ENCODE peak calls at places on chromosomes 5 and 9, in ten cellular contexts. Y is activated CD8-positive, alpha-beta memory T cell treated with anti-CD3 and anti-CD28 coated beads for 24 hours; P is GM19239; I is astrocyte of the hippocampus; T is LoVo; C is naive thymus-derived CD8-positive, alpha-beta T cell; N is activated effector memory CD4-positive, alpha-beta T cell treated with anti-CD3 and anti-CD28 coated beads, Interleukin-2, amount 50 U/mL, for 16 hours; G is AG10803; V is fibroblast of the aortic adventitia; X is stimulated activated CD8-positive, alpha-beta memory T cell treated with anti-CD3 and anti-CD28 coated beads, Interleukin-4, amount 100 ng/mL, for 24 hours. Q is an unnamed sample.

GRCh38 chr9:112288029-112288428 is 45.4 kb downstream of the PTBP3 start:
- DNase-seq in I (peak; percentile 41), V (no peak), G (peak; percentile 5), N (no peak), T (no peak), P (no peak), C (no peak), Y (no peak), X (no peak), Q (no peak)

GRCh38 chr5:2332521-2332920 is 419.0 kb downstream of the IRX2 start:
- DNase-seq in G (no peak), T (no peak), X (no peak), N (no peak), C (no peak), V (no peak), I (no peak), P (no peak), Y (no peak), Q (no peak)

GRCh38 chr5:34017254-34017653 is 9.4 kb upstream of the AMACR start:
- DNase-seq in G (no peak), T (no peak), C (no peak), N (no peak), P (no peak), Y (no peak), V (no peak), X (no peak), I (no peak), Q (no peak)

GRCh38 chr9:105355810-105356209 is 92.0 kb upstream of the FSD1L start:
- DNase-seq in X (no peak), T (no peak), Y (no peak), N (no peak), V (peak; percentile 71), C (no peak), G (no peak), P (no peak), I (no peak), Q (peak; percentile 14)

GRCh38 chr5:172688735-172689572 is 47.9 kb downstream of the NEURL1B start:
- DNase-seq in V (peak; percentile 65), G (no peak), P (peak; percentile 72), Y (no peak), I (no peak), N (peak; percentile 68), X (no peak), T (peak; percentile 41), C (peak; percentile 40), Q (no peak)

GRCh38 chr9:89601306-89601705 is 3.5 kb upstream of the GADD45G start:
- DNase-seq in X (no peak), C (no peak), P (no peak), G (no peak), T (no peak), N (peak; percentile 47), I (no peak), V (no peak), Y (peak; percentile 47), Q (no peak)

GRCh38 chr5:180975338-180975737 is 13.3 kb upstream of the BTNL3 start:
- DNase-seq in Y (no peak), V (no peak), C (no peak), T (no peak), N (no peak), I (no peak), P (peak; percentile 21), X (no peak), G (no peak), Q (no peak)

GRCh38 chr5:59709346-59709821 is 184.1 kb downstream of the PDE4D start:
- DNase-seq in P (no peak), N (no peak), Y (no peak), C (no peak), I (peak; percentile 13), T (no peak), X (no peak), V (no peak), G (no peak), Q (no peak)

GRCh38 chr5:69105996-69106906 is 12.4 kb downstream of the SLC30A5 start:
- DNase-seq in N (no peak), Y (no peak), G (no peak), V (no peak), C (no peak), T (no peak), I (no peak), P (no peak), X (no peak), Q (no peak)

Q was measured in A172.